ENCODE peak calls at places on chromosomes 1 and 21, in eight cellular contexts. L is breast epithelium, O is right lobe of liver, I is stomach, A is adrenal gland, F is esophagus squamous epithelium, V is Peyer's patch, K is uterus. B is an unnamed sample.
A peak's percentile ranks its signal among the peaks of the same experiment; 100 is the strongest.

GRCh38 chr1:178464566-178464965 is 32.2 kb downstream of the CLEC20A start:
- DNase-seq in L (no peak), O (no peak), I (no peak), A (no peak), F (no peak), V (no peak), K (no peak), B (no peak)

GRCh38 chr21:34522284-34522683 is 10.3 kb upstream of the KCNE1 start:
- DNase-seq in L (no peak), O (peak; percentile 87), I (no peak), A (no peak), F (no peak), V (no peak), K (no peak), B (no peak)

GRCh38 chr1:113303252-113303651 is 87.1 kb upstream of the MAGI3 start:
- DNase-seq in L (no peak), O (no peak), I (no peak), A (no peak), F (no peak), V (no peak), K (no peak), B (no peak)

GRCh38 chr1:154992721-154993571 is 440 bp upstream of the LENEP start:
- DNase-seq in L (no peak), O (no peak), I (no peak), A (peak; percentile 30), F (no peak), V (no peak), K (no peak), B (no peak)

GRCh38 chr1:195773958-195774357 is 834.3 kb downstream of the KCNT2 start:
- DNase-seq in L (no peak), O (no peak), I (no peak), A (no peak), F (no peak), V (no peak), K (no peak), B (no peak)

GRCh38 chr1:201511925-201512539 is 5.1 kb upstream of the CSRP1 start:
- DNase-seq in L (no peak), O (peak; percentile 77), I (peak; percentile 72), A (no peak), F (no peak), V (peak; percentile 18), K (peak; percentile 69), B (peak; percentile 78)

GRCh38 chr1:186442651-186443114 is 18.2 kb downstream of the PDC start:
- DNase-seq in L (no peak), O (no peak), I (no peak), A (no peak), F (no peak), V (no peak), K (no peak), B (no peak)

GRCh38 chr1:24888971-24889670 is 41.0 kb downstream of the RUNX3 start:
- DNase-seq in L (no peak), O (peak; percentile 16), I (no peak), A (no peak), F (no peak), V (no peak), K (no peak), B (no peak)

GRCh38 chr21:34845521-34846213 is 176.9 kb downstream of the CLIC6 start:
- DNase-seq in L (no peak), O (no peak), I (peak; percentile 82), A (no peak), F (no peak), V (no peak), K (no peak), B (no peak)

DNA sequence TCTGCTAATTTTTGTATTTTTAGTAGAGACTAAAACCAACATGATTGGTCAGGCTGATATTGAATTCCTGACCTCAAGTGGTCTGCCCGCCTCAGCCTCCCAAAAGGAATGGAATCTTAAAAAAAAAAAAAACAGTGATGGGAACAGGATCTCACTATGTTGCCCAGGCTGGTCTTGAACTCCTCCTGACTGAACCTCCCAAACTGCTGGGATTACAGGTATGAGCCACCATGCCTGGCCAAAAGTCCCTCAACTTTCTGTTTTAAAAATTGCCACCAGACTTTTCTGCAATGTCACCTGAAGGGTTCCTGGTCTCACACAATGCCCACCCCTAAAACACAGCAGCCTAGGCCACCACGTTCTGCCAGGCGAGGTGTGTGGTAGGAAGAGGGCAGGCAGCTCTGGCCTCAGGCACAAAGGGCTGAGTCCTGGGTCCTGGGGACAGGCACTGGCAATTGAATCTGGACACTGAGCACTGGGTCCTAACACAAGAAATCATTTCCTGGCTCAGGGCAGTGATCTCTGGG is 21.2 kb upstream of the THRAP3 start:
- DNase-seq in L (no peak), O (no peak), I (no peak), A (no peak), F (no peak), V (no peak), K (no peak), B (no peak)
- H3K4me1 ChIP-seq in L (no peaks in the 10 kb centered on the region), O (peaks cover 18% of the 10 kb centered on the region), I (peaks cover 70% of the 10 kb centered on the region), A (peaks cover 18% of the 10 kb centered on the region), F (peaks cover 22% of the 10 kb centered on the region), V (no peaks in the 10 kb centered on the region), K (peaks cover 8% of the 10 kb centered on the region), B (peaks cover 57% of the 10 kb centered on the region)

GRCh38 chr1:119565131-119565772 is 58.2 kb downstream of the HSD3B1 start:
- DNase-seq in L (no peak), O (no peak), I (no peak), A (no peak), F (no peak), V (no peak), K (no peak), B (no peak)
- TF ChIP-seq POLR2A in L (no peak), O (no peak), I (no peak), A (no peak), F (no peak), V (no peak), K (no peak), B (no peak)

GRCh38 chr1:85612704-85613361 is 32.3 kb downstream of the CCN1 start:
- DNase-seq in L (no peak), O (peak; percentile 54), I (no peak), A (peak; percentile 48), F (no peak), V (no peak), K (no peak), B (no peak)
- TF ChIP-seq CTCF in L (no peak), O (peak; percentile 55), I (peak; percentile 28), A (peak; percentile 31), F (no peak), V (peak; percentile 71), K (no peak), B (peak; percentile 50)

GRCh38 chr1:226100436-226101347 is 38.2 kb downstream of the H3-3A start:
- DNase-seq in L (no peak), O (no peak), I (peak; percentile 42), A (no peak), F (no peak), V (peak; percentile 30), K (no peak), B (peak; percentile 23)

GRCh38 chr1:226108935-226109828 is 46.7 kb downstream of the H3-3A start:
- DNase-seq in L (no peak), O (peak; percentile 54), I (peak; percentile 33), A (no peak), F (no peak), V (no peak), K (peak; percentile 47), B (peak; percentile 55)

GRCh38 chr1:226107471-226108460 is 45.2 kb downstream of the H3-3A start:
- DNase-seq in L (no peak), O (no peak), I (no peak), A (no peak), F (no peak), V (no peak), K (no peak), B (no peak)

GRCh38 chr1:226109829-226110248 is 47.3 kb downstream of the H3-3A start:
- DNase-seq in L (peak; percentile 87), O (peak; percentile 89), I (peak; percentile 88), A (peak; percentile 83), F (peak; percentile 60), V (peak; percentile 89), K (peak; percentile 88), B (peak; percentile 93)

GRCh38 chr1:226104671-226105121 is 42.2 kb downstream of the H3-3A start:
- DNase-seq in L (no peak), O (no peak), I (no peak), A (no peak), F (no peak), V (no peak), K (no peak), B (no peak)
- H3K4me1 ChIP-seq in L (no peaks in the 10 kb centered on the region), O (peaks cover 9% of the 10 kb centered on the region), I (peaks cover 37% of the 10 kb centered on the region), A (peaks cover 19% of the 10 kb centered on the region), F (peaks cover 14% of the 10 kb centered on the region), V (peaks cover 5% of the 10 kb centered on the region), K (peaks cover 3% of the 10 kb centered on the region), B (peaks cover 17% of the 10 kb centered on the region)

DNA sequence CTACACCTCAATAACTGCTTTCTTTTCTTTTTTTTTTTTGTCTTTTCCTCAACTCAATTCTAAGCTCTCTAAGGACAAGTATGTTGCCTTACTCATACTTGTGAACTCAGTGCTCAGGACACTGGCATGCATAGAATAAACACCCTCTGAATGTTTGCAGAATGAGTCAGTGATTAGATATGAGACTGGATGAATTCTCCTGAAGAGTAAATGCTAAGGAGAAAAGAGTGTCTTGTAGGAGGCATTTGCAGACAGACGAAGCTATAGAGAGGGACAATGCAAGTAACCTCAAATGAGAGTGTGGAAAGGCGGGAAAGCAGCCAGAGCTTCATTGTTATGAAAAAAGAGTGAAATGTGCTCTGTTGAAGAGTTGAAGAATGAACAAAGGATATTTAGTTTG is 166.0 kb upstream of the DPYD start:
- DNase-seq in L (no peak), O (no peak), I (no peak), A (no peak), F (no peak), V (no peak), K (no peak), B (no peak)
- TF ChIP-seq POLR2A in L (no peak), O (no peak), I (no peak), A (no peak), F (no peak), V (no peak), K (no peak), B (no peak)

GRCh38 chr1:10678395-10678794 is 118.1 kb downstream of the CASZ1 start:
- DNase-seq in L (no peak), O (no peak), I (no peak), A (no peak), F (no peak), V (no peak), K (no peak), B (no peak)

GRCh38 chr1:10676987-10677386 is 119.5 kb downstream of the CASZ1 start:
- DNase-seq in L (no peak), O (no peak), I (no peak), A (no peak), F (no peak), V (no peak), K (no peak), B (no peak)

GRCh38 chr1:10678852-10679251 is 117.6 kb downstream of the CASZ1 start:
- DNase-seq in L (no peak), O (no peak), I (no peak), A (no peak), F (no peak), V (no peak), K (no peak), B (no peak)

GRCh38 chr1:10675813-10676212 is 120.6 kb downstream of the CASZ1 start:
- DNase-seq in L (no peak), O (no peak), I (no peak), A (no peak), F (no peak), V (no peak), K (no peak), B (no peak)

GRCh38 chr1:10677508-10678364 is 118.7 kb downstream of the CASZ1 start:
- DNase-seq in L (no peak), O (peak; percentile 93), I (peak; percentile 90), A (no peak), F (no peak), V (no peak), K (no peak), B (peak; percentile 78)
- TF ChIP-seq CTCF in L (no peak), O (no peak), I (no peak), A (no peak), F (no peak), V (no peak), K (no peak), B (no peak)

B was measured in heart left ventricle.